ENCODE peak calls at places on chromosomes 4 and X, in six cellular contexts. L is OCI-LY7, B is hepatocyte, G is MM.1S, J is SK-N-SH, M is GM23338. Y is an unnamed sample. For H3K9me2, the result is how much of the 10 kb centered on the place peaks cover.

GRCh38 chr4:119526786-119527550 is 101.6 kb downstream of the PDE5A start:
- DNase-seq in J (no peak), M (peak), G (no peak), L (no peak), B (no peak), Y (no peak)

GRCh38 chrX:103418811-103419210 is 42.5 kb downstream of the BEX3 start:
- DNase-seq in G (no peak), B (no peak), L (no peak), M (no peak), J (no peak), Y (no peak)

GRCh38 chrX:87064522-87064921 is 453.1 kb upstream of the KLHL4 start:
- DNase-seq in J (no peak), G (no peak), M (no peak), B (no peak), L (no peak), Y (no peak)

GRCh38 chr4:121182296-121182695 is 18.2 kb upstream of the TNIP3 start:
- DNase-seq in L (peak), J (no peak), G (peak), B (no peak), M (no peak), Y (no peak)

GRCh38 chrX:118528089-118528753 is 32.6 kb downstream of the DOCK11 start:
- DNase-seq in G (peak), L (peak), M (no peak), B (no peak), J (no peak), Y (no peak)

GRCh38 chr4:112516401-112517066 is 554 bp upstream of the NEUROG2 start:
- DNase-seq in J (peak), B (no peak), M (peak), L (peak), G (peak), Y (no peak)

GRCh38 chr4:113645771-113646455 is 115.6 kb downstream of the CAMK2D start:
- DNase-seq in M (peak), B (peak), L (no peak), J (no peak), G (no peak), Y (peak)

GRCh38 chr4:87180767-87181166 is 39.7 kb downstream of the KLHL8 start:
- DNase-seq in J (no peak), L (no peak), B (no peak), M (no peak), G (no peak), Y (no peak)

GRCh38 chr4:153401501-153401900 is 57.0 kb downstream of the MND1 start:
- DNase-seq in G (no peak), J (no peak), M (no peak), B (no peak), L (no peak), Y (no peak)
- H3K9me2 ChIP-seq in G (under half), J (under half), M (under half), B (under half), L (under half), Y (under half)

DNA sequence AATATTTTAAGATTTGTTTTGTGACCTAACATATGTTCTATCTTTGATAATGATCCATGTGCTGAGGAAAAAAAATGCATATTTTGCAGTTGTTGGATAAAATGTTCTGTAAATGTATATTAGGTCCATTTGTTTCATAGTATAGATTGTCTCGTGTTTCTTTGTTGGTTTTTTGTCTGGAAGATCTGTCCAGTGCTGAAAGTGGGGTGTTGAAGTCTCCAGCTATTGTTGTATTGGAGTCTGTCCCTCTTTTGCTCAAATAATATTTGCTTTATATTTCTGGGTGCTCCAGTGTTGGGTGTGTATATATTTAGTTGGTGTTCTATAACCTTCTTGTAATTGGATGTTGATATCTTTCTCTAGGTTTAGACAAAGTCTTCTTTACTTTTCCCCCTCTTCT is 53.2 kb upstream of the FRMPD3 start:
- DNase-seq in L (no peak), G (no peak), B (no peak), M (no peak), J (no peak), Y (no peak)
- H3K9me2 ChIP-seq in L (under half), G (under half), B (under half), M (under half), J (under half), Y (under half)

GRCh38 chrX:115373308-115373707 is 83.8 kb downstream of the LUZP4 start:
- DNase-seq in J (no peak), G (no peak), M (peak), B (no peak), L (no peak), Y (no peak)
- H3K9me2 ChIP-seq in J (under half), G (under half), M (under half), B (under half), L (under half), Y (under half)

GRCh38 chr4:55410431-55410830 is 14.7 kb downstream of the TMEM165 start:
- DNase-seq in G (no peak), M (no peak), L (no peak), J (no peak), B (no peak), Y (no peak)
- H3K9me2 ChIP-seq in G (under half), M (under half), L (under half), J (under half), B (under half), Y (under half)

DNA sequence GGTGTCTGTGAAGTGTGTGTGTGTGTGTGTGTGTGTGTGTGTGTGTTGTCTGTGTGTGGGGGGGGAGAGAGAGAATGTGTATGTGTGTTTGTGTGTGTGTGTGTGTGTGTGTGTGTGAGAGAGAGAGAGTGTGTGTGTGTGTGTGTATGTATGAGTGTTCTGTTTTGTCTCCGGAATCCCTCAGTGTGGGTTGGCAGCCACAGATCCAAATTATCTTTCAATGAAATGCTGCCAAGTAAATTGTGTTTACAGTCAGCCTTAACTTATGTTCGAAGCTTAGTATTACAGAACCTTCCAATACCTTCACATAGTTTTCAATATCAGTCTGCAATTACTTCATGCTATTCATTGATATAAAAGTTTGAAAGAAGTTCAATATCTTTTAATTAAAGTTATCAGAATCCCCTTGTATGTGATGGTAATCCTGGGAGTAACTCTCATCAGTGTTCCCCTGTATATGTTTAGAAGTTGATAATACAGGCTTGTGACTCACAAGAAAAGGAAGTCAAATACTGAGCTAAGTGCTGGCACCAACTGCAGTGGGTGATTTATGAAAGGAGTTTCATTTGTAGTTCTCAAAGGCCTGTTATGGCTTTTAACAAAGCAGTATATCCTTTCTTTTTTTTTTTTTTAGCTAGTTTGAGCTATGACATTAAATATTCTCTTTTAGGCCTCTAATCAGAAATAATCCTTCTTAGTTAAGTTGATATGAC is 51.6 kb upstream of the HTR2C start:
- DNase-seq in J (no peak), B (no peak), G (no peak), L (no peak), M (no peak), Y (no peak)
- H3K9me2 ChIP-seq in J (under half), B (under half), G (under half), L (under half), M (under half), Y (under half)

GRCh38 chrX:15674899-15675489 is 10.4 kb upstream of the CLTRN start:
- DNase-seq in L (peak), B (peak), G (peak), J (peak), M (peak), Y (peak)
- H3K9me2 ChIP-seq in L (under half), B (under half), G (under half), J (under half), M (under half), Y (under half)

GRCh38 chr4:89245459-89245858 is 62.1 kb downstream of the GPRIN3 start:
- DNase-seq in J (no peak), B (peak), M (no peak), L (no peak), G (no peak), Y (no peak)

GRCh38 chr4:89248879-89249281 is 58.7 kb downstream of the GPRIN3 start:
- DNase-seq in J (no peak), M (no peak), B (no peak), L (no peak), G (no peak), Y (no peak)

GRCh38 chr4:89249716-89250361 is 57.8 kb downstream of the GPRIN3 start:
- DNase-seq in G (no peak), M (peak), B (no peak), L (no peak), J (no peak), Y (no peak)

GRCh38 chr4:89249313-89249712 is 58.3 kb downstream of the GPRIN3 start:
- DNase-seq in M (no peak), L (no peak), B (no peak), G (no peak), J (no peak), Y (no peak)

DNA sequence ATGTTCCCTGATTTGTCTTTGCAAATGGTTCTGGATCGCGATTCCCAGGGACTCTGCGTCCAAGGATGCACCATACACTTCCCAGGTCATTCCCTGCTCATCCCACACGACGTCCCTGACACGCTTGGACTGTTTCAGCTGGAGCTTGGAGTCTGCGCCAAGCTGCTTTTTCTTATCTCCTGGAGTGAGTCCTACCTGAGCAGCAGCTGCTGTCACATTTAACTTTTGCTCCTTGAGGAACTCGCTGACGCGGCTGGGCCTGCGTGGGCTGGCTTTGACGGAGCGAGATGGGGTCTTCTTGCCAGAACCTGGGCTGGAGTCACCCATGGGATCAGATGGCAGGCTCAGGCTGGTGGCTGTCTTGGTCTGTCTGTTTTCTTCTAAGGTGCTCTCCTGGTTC is 59.6 kb downstream of the GPRIN3 start:
- DNase-seq in L (no peak), J (no peak), B (no peak), G (no peak), M (no peak), Y (no peak)
- H3K9me2 ChIP-seq in L (under half), J (under half), B (under half), G (under half), M (under half), Y (under half)

DNA sequence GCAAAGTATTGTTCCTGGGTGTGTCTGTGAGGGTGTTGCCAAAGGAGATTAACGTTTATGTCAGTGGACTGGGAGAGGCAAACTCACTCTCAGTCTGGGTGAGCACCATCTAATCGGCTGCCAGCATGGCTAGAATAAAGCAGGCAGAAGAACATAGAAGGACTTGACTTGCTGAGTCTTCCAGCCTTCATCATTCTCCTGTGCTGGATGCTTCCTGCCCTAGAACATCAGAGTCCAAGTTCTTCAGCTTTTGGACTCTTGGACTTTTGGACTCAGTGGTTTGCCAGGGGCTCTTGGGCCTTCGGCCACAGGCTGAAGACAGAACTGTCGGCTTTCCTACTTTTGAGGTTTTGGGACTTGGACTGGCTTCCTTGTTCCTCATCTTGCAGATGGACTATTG is 15.3 kb upstream of the ENPP6 start:
- DNase-seq in J (no peak), B (no peak), M (no peak), L (no peak), G (no peak), Y (no peak)
- H3K9me2 ChIP-seq in J (under half), B (under half), M (under half), L (under half), G (under half), Y (under half)

GRCh38 chr4:18155062-18156041 is 133.8 kb upstream of the LCORL start:
- DNase-seq in L (no peak), J (no peak), B (peak), M (no peak), G (no peak), Y (no peak)
- H3K9me2 ChIP-seq in L (under half), J (under half), B (under half), M (under half), G (under half), Y (under half)